ENCODE peak calls at places on chromosomes 3 and 15, in four cellular contexts. Z is lower lobe of right lung, C is sigmoid colon, W is epithelial cell of esophagus. M is an unnamed sample.

GRCh38 chr3:133268772-133269171 is 131.1 kb upstream of the BFSP2 start:
- DNase-seq in Z (no peak), C (no peak), W (no peak), M (no peak)

GRCh38 chr3:98325055-98325454 is 28.6 kb upstream of the OR5K4 start:
- DNase-seq in Z (peak), C (no peak), W (peak), M (no peak)

GRCh38 chr15:59751552-59752413 is 62.7 kb upstream of the BNIP2 start:
- DNase-seq in Z (no peak), C (no peak), W (peak), M (no peak)

GRCh38 chr3:154766765-154767503 is 313.2 kb upstream of the MME start:
- DNase-seq in Z (no peak), C (no peak), W (no peak), M (no peak)

GRCh38 chr3:38843898-38844297 is 27.9 kb upstream of the SCN10A start:
- DNase-seq in Z (no peak), C (no peak), W (peak), M (peak)

GRCh38 chr3:54547051-54547450 is 380.8 kb downstream of the LRTM1 start:
- DNase-seq in Z (no peak), C (no peak), W (no peak), M (no peak)

GRCh38 chr3:61600195-61600594 is 38.8 kb downstream of the PTPRG start:
- DNase-seq in Z (no peak), C (no peak), W (peak), M (no peak)

GRCh38 chr3:54056521-54056920 is 65.8 kb upstream of the CACNA2D3 start:
- DNase-seq in Z (no peak), C (no peak), W (no peak), M (no peak)

GRCh38 chr15:59611277-59612260 is at the start of gene GCNT3:
- DNase-seq in Z (no peak), C (no peak), W (peak), M (no peak)

GRCh38 chr15:40249477-40250303 is 10.8 kb downstream of the PAK6 start:
- DNase-seq in Z (peak), C (no peak), W (peak), M (no peak)

GRCh38 chr3:52845691-52846426 is 11.0 kb upstream of the MUSTN1 start:
- DNase-seq in Z (no peak), C (no peak), W (no peak), M (no peak)

GRCh38 chr15:29132110-29132420 is 137.6 kb downstream of the NSMCE3 start:
- DNase-seq in Z (peak), C (peak), W (no peak), M (no peak)

GRCh38 chr3:161700998-161701397 is 204.4 kb downstream of the OTOL1 start:
- DNase-seq in Z (no peak), C (no peak), W (no peak), M (no peak)

GRCh38 chr15:92383528-92384326 is 10.0 kb upstream of the ST8SIA2 start:
- DNase-seq in Z (no peak), C (no peak), W (no peak), M (no peak)

GRCh38 chr3:157074490-157074889 is 85.5 kb downstream of the CCNL1 start:
- DNase-seq in Z (no peak), C (no peak), W (no peak), M (no peak)

GRCh38 chr15:51377038-51377761 is 35.7 kb downstream of the GLDN start:
- DNase-seq in Z (no peak), C (no peak), W (peak), M (peak)

GRCh38 chr15:78930577-78931388 is 14.1 kb downstream of the CTSH start:
- DNase-seq in Z (no peak), C (peak), W (peak), M (peak)

GRCh38 chr3:4551826-4552442 is 58.8 kb downstream of the ITPR1 start:
- DNase-seq in Z (no peak), C (no peak), W (no peak), M (no peak)

GRCh38 chr3:150372320-150373118 is 35.6 kb upstream of the TSC22D2 start:
- DNase-seq in Z (no peak), C (no peak), W (no peak), M (no peak)
- TF ChIP-seq CTCF in Z (peak), C (no peak), W (peak), M (peak)

DNA sequence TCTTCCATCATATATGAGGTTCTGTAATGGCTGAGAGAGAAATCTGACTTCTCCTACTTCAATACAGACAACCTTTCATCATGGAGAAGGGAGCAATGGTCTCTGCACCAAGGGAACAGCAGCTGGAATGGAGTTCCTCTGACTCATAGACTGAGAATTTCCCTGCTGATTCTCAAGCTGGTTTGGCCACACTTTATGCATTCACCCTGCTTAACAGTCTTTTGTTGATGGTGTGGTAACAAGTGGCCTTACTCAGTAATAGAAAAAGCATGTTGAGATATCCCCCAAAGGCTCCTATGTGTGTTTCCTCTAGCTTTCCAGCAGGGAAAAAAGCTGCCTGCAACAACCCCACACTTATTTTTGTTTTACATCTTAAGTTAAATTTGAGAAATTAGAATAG is 138.1 kb downstream of the GREM1 start:
- DNase-seq in Z (no peak), C (no peak), W (peak), M (peak)
- TF ChIP-seq CTCF in Z (no peak), C (no peak), W (no peak), M (no peak)

GRCh38 chr3:122272889-122273288 is 52.2 kb upstream of the CSTA start:
- DNase-seq in Z (no peak), C (no peak), W (no peak), M (no peak)
- TF ChIP-seq CTCF in Z (no peak), C (no peak), W (no peak), M (no peak)

GRCh38 chr3:96017556-96017955 is 796.8 kb upstream of the EPHA6 start:
- DNase-seq in Z (no peak), C (no peak), W (no peak), M (no peak)

GRCh38 chr3:96027718-96028117 is 786.7 kb upstream of the EPHA6 start:
- DNase-seq in Z (no peak), C (no peak), W (no peak), M (no peak)

GRCh38 chr3:96022676-96023075 is 791.7 kb upstream of the EPHA6 start:
- DNase-seq in Z (no peak), C (no peak), W (no peak), M (no peak)
- TF ChIP-seq CTCF in Z (no peak), C (no peak), W (no peak), M (no peak)

GRCh38 chr15:74817370-74817737 is 4.7 kb downstream of the LMAN1L start:
- DNase-seq in Z (no peak), C (no peak), W (peak), M (no peak)
- TF ChIP-seq CTCF in Z (no peak), C (no peak), W (peak), M (peak)

DNA sequence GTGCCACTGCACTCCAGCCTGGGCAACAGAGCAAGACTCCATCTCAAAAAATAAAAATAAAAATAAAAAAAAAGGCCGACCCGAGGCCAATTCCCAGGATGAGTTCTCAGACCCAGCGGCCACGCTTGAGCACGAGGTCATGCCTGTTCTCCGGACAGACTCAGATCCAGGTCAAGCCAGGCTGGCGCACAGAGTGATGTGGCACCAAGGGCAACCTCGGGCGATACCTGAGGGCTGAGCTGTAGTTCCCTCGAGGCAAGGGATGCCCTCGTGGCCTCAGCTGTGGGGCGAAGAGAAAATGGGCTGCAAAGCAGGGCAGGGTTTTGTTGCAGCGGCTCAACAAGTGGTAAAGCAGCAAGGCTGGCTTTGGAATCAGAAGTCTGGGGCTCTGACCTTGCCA is 77.3 kb downstream of the C3orf70 start:
- DNase-seq in Z (no peak), C (no peak), W (no peak), M (no peak)
- TF ChIP-seq CTCF in Z (no peak), C (no peak), W (no peak), M (no peak)